ENCODE peak calls at places on chromosomes 12 and 14, in four cellular contexts. One of them, this sample, is unnamed. For H3K4me1, the result is how much of the 10 kb centered on the place peaks cover.

GRCh38 chr14:50023671-50024490 is 92.5 kb downstream of the VCPKMT start:
- DNase-seq in psoas muscle: no peak
- DNase-seq in A673: peak
- DNase-seq in A549: peak
- DNase-seq in this sample: no peak

GRCh38 chr14:54567224-54567633 is 301 bp downstream of the SAMD4A start:
- DNase-seq in psoas muscle: no peak
- DNase-seq in A673: peak
- DNase-seq in A549: peak
- DNase-seq in this sample: no peak

GRCh38 chr14:65472189-65472588 is 59.7 kb downstream of the FUT8 start:
- DNase-seq in A549: no peak
- DNase-seq in A673: peak
- DNase-seq in psoas muscle: no peak
- DNase-seq in this sample: no peak

GRCh38 chr12:42589465-42590323 is at the start of gene PRICKLE1:
- DNase-seq in psoas muscle: peak
- DNase-seq in A673: peak
- DNase-seq in A549: peak
- DNase-seq in this sample: peak

GRCh38 chr14:99517046-99517642 is 35.9 kb downstream of the CCNK start:
- DNase-seq in psoas muscle: no peak
- DNase-seq in A673: no peak
- DNase-seq in A549: no peak
- DNase-seq in this sample: no peak

GRCh38 chr12:8032242-8033152 is at the start of gene FOXJ2:
- DNase-seq in A673: peak
- DNase-seq in A549: peak
- DNase-seq in psoas muscle: peak
- DNase-seq in this sample: peak

GRCh38 chr14:100421756-100422470 is 98.8 kb downstream of the SLC25A47 start:
- DNase-seq in A549: no peak
- DNase-seq in psoas muscle: no peak
- DNase-seq in A673: no peak
- DNase-seq in this sample: no peak

GRCh38 chr12:60710246-60710645 is 1114.4 kb downstream of the SLC16A7 start:
- DNase-seq in A549: no peak
- DNase-seq in A673: no peak
- DNase-seq in psoas muscle: no peak
- DNase-seq in this sample: no peak

GRCh38 chr12:47686645-47687240 is 19.1 kb downstream of the RPAP3 start:
- DNase-seq in A673: peak
- DNase-seq in psoas muscle: no peak
- DNase-seq in A549: peak
- DNase-seq in this sample: no peak

GRCh38 chr12:27474344-27474743 is 27.8 kb downstream of the SMCO2 start:
- DNase-seq in A549: no peak
- DNase-seq in A673: no peak
- DNase-seq in psoas muscle: no peak
- DNase-seq in this sample: no peak

GRCh38 chr14:36973806-36974442 is 198.5 kb downstream of the SLC25A21 start:
- DNase-seq in A549: peak
- DNase-seq in A673: no peak
- DNase-seq in psoas muscle: no peak
- DNase-seq in this sample: no peak

GRCh38 chr12:57832966-57833365 is 13.6 kb downstream of the CTDSP2 start:
- DNase-seq in A549: no peak
- DNase-seq in psoas muscle: no peak
- DNase-seq in A673: no peak
- DNase-seq in this sample: no peak

GRCh38 chr12:104482748-104483147 is 26.0 kb downstream of the CHST11 start:
- DNase-seq in A549: no peak
- DNase-seq in psoas muscle: no peak
- DNase-seq in A673: no peak
- DNase-seq in this sample: no peak

GRCh38 chr12:113298861-113299545 is 35.9 kb downstream of the SLC8B1 start:
- DNase-seq in psoas muscle: peak
- DNase-seq in A549: no peak
- DNase-seq in A673: no peak
- DNase-seq in this sample: peak

GRCh38 chr12:31214626-31215520 is 111.1 kb downstream of the SINHCAF start:
- DNase-seq in A673: no peak
- DNase-seq in psoas muscle: no peak
- DNase-seq in A549: no peak
- DNase-seq in this sample: no peak

GRCh38 chr12:2682301-2683282 is 112.2 kb upstream of the FKBP4 start:
- DNase-seq in A673: peak
- DNase-seq in psoas muscle: no peak
- DNase-seq in A549: peak
- DNase-seq in this sample: no peak

GRCh38 chr14:102182190-102182589 is 42.5 kb downstream of the WDR20 start:
- DNase-seq in A673: peak
- DNase-seq in psoas muscle: no peak
- DNase-seq in A549: no peak
- DNase-seq in this sample: no peak

GRCh38 chr12:95648990-95649791 is 97.9 kb upstream of the USP44 start:
- DNase-seq in psoas muscle: no peak
- DNase-seq in A549: peak
- DNase-seq in A673: no peak
- DNase-seq in this sample: no peak

GRCh38 chr12:29176951-29177350 is 27.9 kb downstream of the FAR2 start:
- DNase-seq in A549: no peak
- DNase-seq in psoas muscle: no peak
- DNase-seq in A673: peak
- DNase-seq in this sample: no peak

GRCh38 chr12:13278249-13278787 is 81.8 kb downstream of the EMP1 start:
- DNase-seq in A549: peak
- DNase-seq in psoas muscle: peak
- DNase-seq in A673: peak
- DNase-seq in this sample: peak

GRCh38 chr12:6841139-6841515 is 402 bp downstream of the GNB3 start:
- DNase-seq in psoas muscle: no peak
- DNase-seq in A673: no peak
- DNase-seq in A549: no peak
- DNase-seq in this sample: no peak

GRCh38 chr12:109496306-109496705 is 18.9 kb downstream of the UBE3B start:
- DNase-seq in A673: no peak
- DNase-seq in A549: no peak
- DNase-seq in psoas muscle: no peak
- DNase-seq in this sample: no peak

GRCh38 chr12:87679262-87679661 is 349.9 kb downstream of the C12orf50 start:
- DNase-seq in psoas muscle: no peak
- DNase-seq in A549: no peak
- DNase-seq in A673: no peak
- DNase-seq in this sample: no peak

GRCh38 chr14:22297376-22297775 is 291.6 kb downstream of the DAD1 start:
- DNase-seq in A549: no peak
- DNase-seq in psoas muscle: no peak
- DNase-seq in A673: no peak
- DNase-seq in this sample: no peak

GRCh38 chr12:52251367-52252055 is 18.5 kb downstream of the KRT7 start:
- DNase-seq in psoas muscle: no peak
- DNase-seq in A673: no peak
- DNase-seq in A549: peak
- DNase-seq in this sample: no peak

GRCh38 chr14:20652996-20653975 is 11.8 kb upstream of the OR6S1 start:
- DNase-seq in A549: peak
- DNase-seq in A673: peak
- DNase-seq in psoas muscle: no peak
- DNase-seq in this sample: no peak

GRCh38 chr12:27970391-27970980 is 2.0 kb downstream of the PTHLH start:
- DNase-seq in A673: peak
- DNase-seq in psoas muscle: peak
- DNase-seq in A549: peak
- DNase-seq in this sample: no peak

GRCh38 chr12:29519585-29520182 is 22.2 kb upstream of the OVCH1 start:
- DNase-seq in A549: peak
- DNase-seq in A673: peak
- DNase-seq in psoas muscle: no peak
- DNase-seq in this sample: peak

GRCh38 chr12:57861967-57862366 is 15.4 kb upstream of the CTDSP2 start:
- DNase-seq in psoas muscle: no peak
- DNase-seq in A549: no peak
- DNase-seq in A673: no peak
- DNase-seq in this sample: no peak

GRCh38 chr14:51203881-51204280 is 36.2 kb upstream of the TMX1 start:
- DNase-seq in A673: no peak
- DNase-seq in psoas muscle: no peak
- DNase-seq in A549: no peak
- DNase-seq in this sample: no peak

GRCh38 chr14:51205486-51205885 is 34.6 kb upstream of the TMX1 start:
- DNase-seq in psoas muscle: no peak
- DNase-seq in A549: no peak
- DNase-seq in A673: no peak
- DNase-seq in this sample: no peak

GRCh38 chr14:51206462-51206861 is 33.6 kb upstream of the TMX1 start:
- DNase-seq in psoas muscle: no peak
- DNase-seq in A549: no peak
- DNase-seq in A673: peak
- DNase-seq in this sample: no peak

GRCh38 chr14:51201890-51202289 is 38.2 kb upstream of the TMX1 start:
- DNase-seq in A673: no peak
- DNase-seq in A549: no peak
- DNase-seq in psoas muscle: no peak
- DNase-seq in this sample: no peak

GRCh38 chr14:51202914-51203665 is 37.0 kb upstream of the TMX1 start:
- DNase-seq in psoas muscle: no peak
- DNase-seq in A673: no peak
- DNase-seq in A549: no peak
- DNase-seq in this sample: no peak
- TF ChIP-seq CTCF in psoas muscle: no peak
- TF ChIP-seq CTCF in A673: no peak
- TF ChIP-seq CTCF in A549: no peak
- TF ChIP-seq CTCF in this sample: no peak

GRCh38 chr12:91959220-91959619 is 186.4 kb downstream of the BTG1 start:
- DNase-seq in A549: no peak
- DNase-seq in psoas muscle: no peak
- DNase-seq in A673: no peak
- DNase-seq in this sample: no peak
- H3K4me1 ChIP-seq in A549: under half
- H3K4me1 ChIP-seq in psoas muscle: under half
- H3K4me1 ChIP-seq in A673: under half
- H3K4me1 ChIP-seq in this sample: under half

DNA sequence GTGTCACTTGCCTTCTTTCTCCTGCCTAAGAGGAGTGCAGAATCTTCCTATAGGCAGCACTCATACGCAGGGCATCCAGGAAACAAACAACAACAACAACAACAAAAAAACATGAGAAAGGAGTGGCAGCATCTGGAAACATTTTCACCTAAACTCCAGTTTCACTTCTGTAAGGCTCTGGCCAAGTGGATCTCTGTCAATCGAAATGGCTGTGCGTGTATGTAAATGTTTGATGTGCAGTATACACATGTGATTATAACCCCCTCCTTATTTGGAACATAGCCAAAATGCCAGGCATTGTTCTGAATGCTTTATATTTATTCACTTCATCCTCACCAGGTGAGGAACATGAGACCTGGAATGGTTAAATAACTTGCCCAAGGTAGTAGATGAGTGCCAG is 76.8 kb downstream of the COX16 start:
- DNase-seq in A673: no peak
- DNase-seq in A549: no peak
- DNase-seq in psoas muscle: no peak
- DNase-seq in this sample: no peak
- H3K4me3 ChIP-seq in A673: no peak
- H3K4me3 ChIP-seq in A549: no peak
- H3K4me3 ChIP-seq in psoas muscle: no peak
- H3K4me3 ChIP-seq in this sample: no peak

GRCh38 chr12:115166698-115167315 is 482.8 kb upstream of the TBX3 start:
- DNase-seq in psoas muscle: no peak
- DNase-seq in A549: peak
- DNase-seq in A673: no peak
- DNase-seq in this sample: no peak
- TF ChIP-seq CTCF in psoas muscle: no peak
- TF ChIP-seq CTCF in A549: no peak
- TF ChIP-seq CTCF in A673: no peak
- TF ChIP-seq CTCF in this sample: no peak

GRCh38 chr12:89453121-89453520 is 71.5 kb downstream of the GALNT4 start:
- DNase-seq in A673: peak
- DNase-seq in A549: no peak
- DNase-seq in psoas muscle: no peak
- DNase-seq in this sample: no peak

GRCh38 chr12:89451876-89452275 is 72.7 kb downstream of the GALNT4 start:
- DNase-seq in A673: peak
- DNase-seq in psoas muscle: peak
- DNase-seq in A549: no peak
- DNase-seq in this sample: no peak

GRCh38 chr12:89448951-89449371 is 75.6 kb downstream of the GALNT4 start:
- DNase-seq in A673: no peak
- DNase-seq in A549: no peak
- DNase-seq in psoas muscle: no peak
- DNase-seq in this sample: no peak

GRCh38 chr12:89448526-89448925 is 76.1 kb downstream of the GALNT4 start:
- DNase-seq in A549: no peak
- DNase-seq in A673: no peak
- DNase-seq in psoas muscle: no peak
- DNase-seq in this sample: no peak

DNA sequence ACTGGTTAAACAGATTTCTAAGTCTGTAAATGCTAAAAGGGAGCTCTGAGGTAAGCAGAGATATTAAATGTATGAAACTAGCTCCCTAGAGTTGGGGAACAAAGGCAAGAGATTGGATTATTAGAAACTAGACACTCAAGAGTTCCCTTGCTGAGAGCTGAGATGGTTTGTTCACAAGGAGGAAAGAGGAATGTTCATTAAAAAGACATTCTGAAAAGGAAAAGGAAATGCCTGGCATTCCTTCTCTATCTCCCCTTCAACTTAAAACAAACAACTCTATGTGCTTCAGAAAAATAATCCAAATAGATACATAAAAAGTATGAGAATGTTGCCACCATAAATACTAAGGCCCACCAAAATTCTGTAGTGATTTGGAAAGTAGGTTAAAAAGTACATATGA is 73.7 kb downstream of the GALNT4 start:
- DNase-seq in A673: peak
- DNase-seq in psoas muscle: no peak
- DNase-seq in A549: no peak
- DNase-seq in this sample: no peak
- H3K4me1 ChIP-seq in A673: half or more
- H3K4me1 ChIP-seq in psoas muscle: under half
- H3K4me1 ChIP-seq in A549: under half
- H3K4me1 ChIP-seq in this sample: under half

GRCh38 chr14:74614508-74615495 is 2.8 kb upstream of the LTBP2 start:
- DNase-seq in psoas muscle: no peak
- DNase-seq in A549: no peak
- DNase-seq in A673: peak
- DNase-seq in this sample: no peak

GRCh38 chr14:74616996-74617700 is 5.1 kb upstream of the LTBP2 start:
- DNase-seq in A673: no peak
- DNase-seq in psoas muscle: no peak
- DNase-seq in A549: peak
- DNase-seq in this sample: no peak

GRCh38 chr14:74618078-74618952 is 6.3 kb upstream of the LTBP2 start:
- DNase-seq in A673: peak
- DNase-seq in A549: peak
- DNase-seq in psoas muscle: no peak
- DNase-seq in this sample: no peak

GRCh38 chr14:74615735-74616134 is 3.7 kb upstream of the LTBP2 start:
- DNase-seq in psoas muscle: no peak
- DNase-seq in A673: no peak
- DNase-seq in A549: no peak
- DNase-seq in this sample: no peak

GRCh38 chr14:74616507-74616906 is 4.5 kb upstream of the LTBP2 start:
- DNase-seq in A549: peak
- DNase-seq in A673: peak
- DNase-seq in psoas muscle: no peak
- DNase-seq in this sample: no peak
- H3K4me3 ChIP-seq in A549: no peak
- H3K4me3 ChIP-seq in A673: no peak
- H3K4me3 ChIP-seq in psoas muscle: no peak
- H3K4me3 ChIP-seq in this sample: no peak

This sample was measured in mucosa of descending colon.